ENCODE peak calls at places on chromosome 7, in eight cellular contexts. C, S, J, K, H, F, R and Z are unnamed samples.

GRCh38 chr7:95427914-95428516 is 6.8 kb downstream of the PON2 start:
- DNase-seq in C (no peak), S (no peak), J (no peak), K (no peak), H (no peak), F (no peak), R (no peak), Z (no peak)

GRCh38 chr7:91694221-91694856 is 186.2 kb downstream of the MTERF1 start:
- DNase-seq in C (no peak), S (no peak), J (peak), K (no peak), H (no peak), F (peak), R (no peak), Z (no peak)

GRCh38 chr7:46229409-46229808 is 308.3 kb upstream of the IGFBP3 start:
- DNase-seq in C (no peak), S (no peak), J (peak), K (no peak), H (peak), F (peak), R (no peak), Z (no peak)

GRCh38 chr7:51162724-51163329 is 153.8 kb downstream of the COBL start:
- DNase-seq in C (no peak), S (peak), J (peak), K (no peak), H (peak), F (peak), R (peak), Z (peak)

GRCh38 chr7:97005764-97006145 is 402 bp downstream of the DLX6 start:
- DNase-seq in C (no peak), S (no peak), J (no peak), K (no peak), H (no peak), F (no peak), R (no peak), Z (no peak)

GRCh38 chr7:127270093-127270492 is 17.4 kb upstream of the GRM8 start:
- DNase-seq in C (no peak), S (no peak), J (no peak), K (no peak), H (no peak), F (no peak), R (no peak), Z (no peak)

GRCh38 chr7:50306491-50307367 is 2.2 kb downstream of the IKZF1 start:
- DNase-seq in C (no peak), S (no peak), J (no peak), K (no peak), H (no peak), F (no peak), R (no peak), Z (no peak)

GRCh38 chr7:149496642-149497391 is 792 bp downstream of the ZNF746 start:
- DNase-seq in C (no peak), S (peak), J (no peak), K (peak), H (no peak), F (peak), R (peak), Z (peak)

GRCh38 chr7:149843566-149843965 is 5.4 kb downstream of the ZNF862 start:
- DNase-seq in C (no peak), S (no peak), J (no peak), K (no peak), H (no peak), F (no peak), R (no peak), Z (no peak)

GRCh38 chr7:98852826-98853225 is 17.0 kb downstream of the TMEM130 start:
- DNase-seq in C (no peak), S (no peak), J (no peak), K (no peak), H (no peak), F (peak), R (no peak), Z (no peak)

GRCh38 chr7:158054081-158054480 is 533.5 kb downstream of the PTPRN2 start:
- DNase-seq in C (peak), S (no peak), J (no peak), K (no peak), H (no peak), F (no peak), R (no peak), Z (no peak)

GRCh38 chr7:51706851-51707250 is 390.2 kb upstream of the COBL start:
- DNase-seq in C (no peak), S (no peak), J (no peak), K (no peak), H (no peak), F (no peak), R (no peak), Z (no peak)

GRCh38 chr7:131244259-131244852 is 83.3 kb upstream of the MKLN1 start:
- DNase-seq in C (peak), S (peak), J (peak), K (no peak), H (peak), F (peak), R (no peak), Z (no peak)

GRCh38 chr7:19112290-19113000 is 5.0 kb downstream of the TWIST1 start:
- DNase-seq in C (peak), S (no peak), J (no peak), K (peak), H (no peak), F (peak), R (no peak), Z (no peak)

GRCh38 chr7:32890553-32891045 is 961 bp downstream of the KBTBD2 start:
- DNase-seq in C (no peak), S (peak), J (no peak), K (no peak), H (peak), F (peak), R (no peak), Z (no peak)

GRCh38 chr7:117588352-117588794 is 108.5 kb downstream of the CFTR start:
- DNase-seq in C (no peak), S (no peak), J (no peak), K (no peak), H (peak), F (peak), R (no peak), Z (no peak)

GRCh38 chr7:128913856-128914565 is 3.5 kb upstream of the KCP start:
- DNase-seq in C (peak), S (no peak), J (no peak), K (no peak), H (no peak), F (no peak), R (no peak), Z (no peak)

GRCh38 chr7:99679400-99680191 is at the start of gene CYP3A5:
- DNase-seq in C (no peak), S (peak), J (peak), K (no peak), H (no peak), F (no peak), R (no peak), Z (no peak)

GRCh38 chr7:5349437-5350173 is 66.9 kb downstream of the SLC29A4 start:
- DNase-seq in C (no peak), S (no peak), J (no peak), K (peak), H (no peak), F (no peak), R (no peak), Z (no peak)

GRCh38 chr7:30831227-30831626 is 60.0 kb downstream of the MINDY4 start:
- DNase-seq in C (no peak), S (no peak), J (no peak), K (no peak), H (no peak), F (peak), R (no peak), Z (no peak)

GRCh38 chr7:32588657-32589056 is 93.4 kb downstream of the AVL9 start:
- DNase-seq in C (no peak), S (peak), J (peak), K (no peak), H (no peak), F (peak), R (no peak), Z (no peak)

GRCh38 chr7:86978804-86979506 is 80.5 kb downstream of the ELAPOR2 start:
- DNase-seq in C (no peak), S (no peak), J (no peak), K (no peak), H (no peak), F (no peak), R (no peak), Z (no peak)
- TF ChIP-seq CTCF in C (no peak), S (no peak), J (no peak), K (no peak), H (no peak), F (no peak), R (no peak), Z (no peak)

GRCh38 chr7:24318326-24318725 is 34.3 kb downstream of the NPY start:
- DNase-seq in C (no peak), S (no peak), J (no peak), K (no peak), H (no peak), F (no peak), R (no peak), Z (no peak)
- TF ChIP-seq CTCF in C (no peak), S (no peak), J (no peak), K (no peak), H (peak), F (peak), R (no peak), Z (no peak)

DNA sequence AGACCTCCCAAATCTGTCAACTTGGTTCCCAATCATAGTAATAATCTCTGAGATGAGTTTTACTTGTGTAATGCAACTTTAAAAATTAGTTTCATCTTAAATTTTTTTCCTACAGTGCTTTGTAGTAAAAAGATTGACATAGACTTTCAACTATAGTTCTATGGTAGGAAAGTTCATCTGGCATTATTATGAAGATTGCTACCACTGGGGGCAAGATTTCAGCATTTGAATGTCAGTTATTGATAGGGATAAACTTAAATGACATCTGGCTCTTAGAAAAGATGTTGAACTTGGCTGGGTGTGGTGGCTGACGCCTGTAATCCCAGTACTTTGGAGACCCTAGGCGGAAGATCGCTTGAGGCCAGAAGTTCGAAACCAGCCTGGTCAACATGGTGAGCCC is 1.4 kb upstream of the TRA2A start:
- DNase-seq in C (no peak), S (no peak), J (no peak), K (no peak), H (no peak), F (no peak), R (no peak), Z (no peak)
- TF ChIP-seq CTCF in C (no peak), S (no peak), J (no peak), K (no peak), H (no peak), F (no peak), R (no peak), Z (no peak)

DNA sequence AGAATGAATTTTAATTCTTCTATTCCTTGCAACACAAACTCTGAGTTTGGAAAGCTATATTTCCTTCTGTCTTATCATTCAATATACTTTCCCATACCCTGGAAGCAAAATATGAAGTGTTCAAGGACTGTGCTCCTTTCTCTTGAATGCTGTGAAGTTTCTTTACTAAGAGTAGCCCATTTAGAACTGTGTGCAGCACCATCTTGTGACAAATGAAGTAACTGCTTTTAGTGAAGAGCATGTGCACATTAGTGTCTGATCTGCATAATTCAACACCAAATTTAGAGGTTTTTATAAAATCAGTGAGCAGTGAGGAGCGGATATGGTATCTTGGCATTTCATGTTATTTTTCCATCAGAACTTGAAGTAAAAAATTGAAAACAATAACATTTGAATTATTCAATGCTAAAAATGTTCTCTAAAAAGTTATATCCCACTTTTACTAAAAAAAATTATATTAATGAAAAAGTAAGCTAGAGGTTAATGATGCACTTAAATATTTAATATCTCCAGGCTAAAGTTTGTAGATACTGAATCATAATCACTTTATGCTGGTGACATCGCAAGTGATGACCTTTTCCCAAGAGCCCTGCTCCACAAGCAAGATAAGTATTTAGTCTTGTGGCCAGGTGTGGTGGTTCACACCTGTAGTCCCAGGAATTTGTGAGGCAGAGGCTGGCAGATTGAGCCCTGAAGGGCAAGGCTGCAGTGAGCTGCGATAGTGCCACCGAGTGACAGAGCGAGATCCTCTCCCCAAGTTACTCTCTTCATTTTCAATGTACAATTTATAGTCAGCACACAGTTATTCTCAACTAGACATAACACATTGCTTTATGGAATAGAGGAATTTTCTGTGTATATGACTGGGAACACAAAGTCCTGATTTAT is 108.8 kb upstream of the PCLO start:
- DNase-seq in C (no peak), S (peak), J (no peak), K (no peak), H (no peak), F (peak), R (no peak), Z (no peak)
- TF ChIP-seq CTCF in C (no peak), S (peak), J (no peak), K (no peak), H (peak), F (peak), R (no peak), Z (no peak)

GRCh38 chr7:7210475-7211237 is 28.3 kb downstream of the C1GALT1 start:
- DNase-seq in C (no peak), S (no peak), J (no peak), K (no peak), H (no peak), F (no peak), R (no peak), Z (no peak)

GRCh38 chr7:7209412-7210050 is 27.2 kb downstream of the C1GALT1 start:
- DNase-seq in C (no peak), S (no peak), J (no peak), K (no peak), H (no peak), F (no peak), R (no peak), Z (no peak)

GRCh38 chr7:7212612-7213011 is 30.3 kb downstream of the C1GALT1 start:
- DNase-seq in C (no peak), S (no peak), J (no peak), K (no peak), H (no peak), F (peak), R (no peak), Z (no peak)

GRCh38 chr7:7207876-7208275 is 25.5 kb downstream of the C1GALT1 start:
- DNase-seq in C (no peak), S (no peak), J (no peak), K (no peak), H (no peak), F (peak), R (no peak), Z (no peak)

DNA sequence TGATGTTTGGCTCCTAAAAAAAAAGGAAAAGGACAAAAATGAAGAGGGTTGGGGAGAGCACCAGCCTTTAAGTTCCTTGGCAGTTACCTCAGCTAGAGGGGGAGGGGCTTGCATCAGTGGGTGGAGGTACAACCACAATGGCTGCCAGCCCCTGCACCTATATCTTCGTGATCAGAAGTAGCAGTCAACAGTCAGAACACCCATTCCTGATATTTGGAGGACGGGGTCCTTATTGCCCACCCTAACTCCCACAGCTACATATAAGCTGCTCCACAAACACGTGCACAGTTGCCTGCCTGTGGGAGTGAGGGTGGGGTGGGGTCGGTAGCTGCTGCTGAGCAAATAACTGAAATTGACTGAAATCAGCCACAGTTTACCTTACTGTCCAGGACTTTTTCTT is 26.2 kb downstream of the C1GALT1 start:
- DNase-seq in C (no peak), S (no peak), J (no peak), K (no peak), H (no peak), F (no peak), R (no peak), Z (no peak)
- TF ChIP-seq CTCF in C (no peak), S (no peak), J (no peak), K (no peak), H (no peak), F (no peak), R (no peak), Z (no peak)